ENCODE peak calls at places on chromosomes 2 and 18, in nine cellular contexts. One of them, this sample, is unnamed.

GRCh38 chr2:98822301-98823164 is 91.6 kb upstream of the MGAT4A start:
- DNase-seq in cardiac fibroblast: no peak
- DNase-seq in HCT116: no peak
- DNase-seq in endothelial cell: peak
- DNase-seq in IMR-90: no peak
- DNase-seq in K562: no peak
- DNase-seq in GM20000: peak
- DNase-seq in AG09309: no peak
- DNase-seq in astrocyte of the spinal cord: no peak
- DNase-seq in this sample: no peak

GRCh38 chr18:10242922-10243680 is 211.3 kb upstream of the APCDD1 start:
- DNase-seq in HCT116: no peak
- DNase-seq in IMR-90: no peak
- DNase-seq in cardiac fibroblast: no peak
- DNase-seq in endothelial cell: no peak
- DNase-seq in AG09309: no peak
- DNase-seq in GM20000: no peak
- DNase-seq in astrocyte of the spinal cord: no peak
- DNase-seq in K562: peak
- DNase-seq in this sample: no peak

GRCh38 chr2:239305771-239306170 is 95.0 kb downstream of the HDAC4 start:
- DNase-seq in GM20000: no peak
- DNase-seq in endothelial cell: no peak
- DNase-seq in IMR-90: no peak
- DNase-seq in astrocyte of the spinal cord: no peak
- DNase-seq in HCT116: no peak
- DNase-seq in AG09309: no peak
- DNase-seq in cardiac fibroblast: no peak
- DNase-seq in K562: no peak
- DNase-seq in this sample: no peak

GRCh38 chr2:28652217-28652616 is 99.4 kb upstream of the PPP1CB start:
- DNase-seq in endothelial cell: no peak
- DNase-seq in IMR-90: peak
- DNase-seq in GM20000: no peak
- DNase-seq in HCT116: no peak
- DNase-seq in K562: no peak
- DNase-seq in AG09309: no peak
- DNase-seq in cardiac fibroblast: no peak
- DNase-seq in astrocyte of the spinal cord: peak
- DNase-seq in this sample: no peak

GRCh38 chr18:11177382-11177781 is 28.0 kb upstream of the PIEZO2 start:
- DNase-seq in HCT116: no peak
- DNase-seq in cardiac fibroblast: no peak
- DNase-seq in K562: no peak
- DNase-seq in IMR-90: no peak
- DNase-seq in endothelial cell: no peak
- DNase-seq in AG09309: no peak
- DNase-seq in astrocyte of the spinal cord: no peak
- DNase-seq in GM20000: no peak
- DNase-seq in this sample: no peak

GRCh38 chr2:122236152-122236892 is 480.9 kb downstream of the TSN start:
- DNase-seq in cardiac fibroblast: peak
- DNase-seq in IMR-90: no peak
- DNase-seq in K562: no peak
- DNase-seq in HCT116: no peak
- DNase-seq in GM20000: no peak
- DNase-seq in endothelial cell: no peak
- DNase-seq in astrocyte of the spinal cord: no peak
- DNase-seq in AG09309: no peak
- DNase-seq in this sample: peak

GRCh38 chr2:216490061-216490460 is 8.6 kb upstream of the RPL37A start:
- DNase-seq in IMR-90: peak
- DNase-seq in endothelial cell: no peak
- DNase-seq in K562: no peak
- DNase-seq in HCT116: no peak
- DNase-seq in AG09309: peak
- DNase-seq in GM20000: no peak
- DNase-seq in astrocyte of the spinal cord: peak
- DNase-seq in cardiac fibroblast: peak
- DNase-seq in this sample: peak

GRCh38 chr2:85799215-85799956 is 45.6 kb downstream of the ATOH8 start:
- DNase-seq in endothelial cell: no peak
- DNase-seq in astrocyte of the spinal cord: no peak
- DNase-seq in K562: no peak
- DNase-seq in HCT116: peak
- DNase-seq in AG09309: no peak
- DNase-seq in cardiac fibroblast: no peak
- DNase-seq in IMR-90: no peak
- DNase-seq in GM20000: no peak
- DNase-seq in this sample: no peak

GRCh38 chr18:46422552-46423055 is 234.4 kb downstream of the LOXHD1 start:
- DNase-seq in AG09309: no peak
- DNase-seq in K562: peak
- DNase-seq in IMR-90: no peak
- DNase-seq in HCT116: no peak
- DNase-seq in cardiac fibroblast: no peak
- DNase-seq in astrocyte of the spinal cord: no peak
- DNase-seq in GM20000: no peak
- DNase-seq in endothelial cell: no peak
- DNase-seq in this sample: no peak

GRCh38 chr2:199459286-199460100 is 1.8 kb upstream of the SATB2 start:
- DNase-seq in endothelial cell: peak
- DNase-seq in HCT116: peak
- DNase-seq in cardiac fibroblast: peak
- DNase-seq in AG09309: peak
- DNase-seq in K562: peak
- DNase-seq in GM20000: peak
- DNase-seq in astrocyte of the spinal cord: peak
- DNase-seq in IMR-90: peak
- DNase-seq in this sample: peak

GRCh38 chr2:186459009-186459408 is 27.1 kb upstream of the ZC3H15 start:
- DNase-seq in K562: peak
- DNase-seq in HCT116: peak
- DNase-seq in cardiac fibroblast: peak
- DNase-seq in astrocyte of the spinal cord: peak
- DNase-seq in GM20000: no peak
- DNase-seq in IMR-90: peak
- DNase-seq in endothelial cell: no peak
- DNase-seq in AG09309: no peak
- DNase-seq in this sample: peak

GRCh38 chr2:23639406-23639982 is 254.5 kb downstream of the KLHL29 start:
- DNase-seq in endothelial cell: no peak
- DNase-seq in IMR-90: no peak
- DNase-seq in astrocyte of the spinal cord: no peak
- DNase-seq in K562: no peak
- DNase-seq in cardiac fibroblast: no peak
- DNase-seq in AG09309: no peak
- DNase-seq in GM20000: no peak
- DNase-seq in HCT116: no peak
- DNase-seq in this sample: no peak

GRCh38 chr18:68861365-68861764 is 63.5 kb downstream of the CCDC102B start:
- DNase-seq in cardiac fibroblast: no peak
- DNase-seq in astrocyte of the spinal cord: no peak
- DNase-seq in IMR-90: no peak
- DNase-seq in HCT116: no peak
- DNase-seq in K562: no peak
- DNase-seq in endothelial cell: no peak
- DNase-seq in GM20000: no peak
- DNase-seq in AG09309: no peak
- DNase-seq in this sample: no peak

GRCh38 chr2:173496746-173497145 is 142.1 kb downstream of the CDCA7 start:
- DNase-seq in GM20000: no peak
- DNase-seq in endothelial cell: no peak
- DNase-seq in IMR-90: peak
- DNase-seq in AG09309: peak
- DNase-seq in cardiac fibroblast: no peak
- DNase-seq in K562: no peak
- DNase-seq in astrocyte of the spinal cord: peak
- DNase-seq in HCT116: no peak
- DNase-seq in this sample: peak

GRCh38 chr2:23199115-23199918 is 185.7 kb upstream of the KLHL29 start:
- DNase-seq in HCT116: peak
- DNase-seq in IMR-90: peak
- DNase-seq in astrocyte of the spinal cord: no peak
- DNase-seq in cardiac fibroblast: peak
- DNase-seq in AG09309: no peak
- DNase-seq in GM20000: peak
- DNase-seq in K562: peak
- DNase-seq in endothelial cell: no peak
- DNase-seq in this sample: peak

GRCh38 chr2:49113046-49113445 is 41.3 kb downstream of the FSHR start:
- DNase-seq in cardiac fibroblast: no peak
- DNase-seq in endothelial cell: no peak
- DNase-seq in IMR-90: no peak
- DNase-seq in GM20000: no peak
- DNase-seq in AG09309: no peak
- DNase-seq in astrocyte of the spinal cord: no peak
- DNase-seq in HCT116: no peak
- DNase-seq in K562: no peak
- DNase-seq in this sample: no peak

GRCh38 chr2:176445831-176446433 is 176.7 kb downstream of the MTX2 start:
- DNase-seq in HCT116: no peak
- DNase-seq in cardiac fibroblast: no peak
- DNase-seq in K562: no peak
- DNase-seq in endothelial cell: no peak
- DNase-seq in astrocyte of the spinal cord: peak
- DNase-seq in GM20000: no peak
- DNase-seq in IMR-90: peak
- DNase-seq in AG09309: no peak
- DNase-seq in this sample: peak
- TF ChIP-seq CTCF in HCT116: no peak
- TF ChIP-seq CTCF in cardiac fibroblast: peak
- TF ChIP-seq CTCF in K562: no peak
- TF ChIP-seq CTCF in endothelial cell: no peak
- TF ChIP-seq CTCF in astrocyte of the spinal cord: no peak
- TF ChIP-seq CTCF in GM20000: no peak
- TF ChIP-seq CTCF in IMR-90: no peak
- TF ChIP-seq CTCF in AG09309: no peak
- TF ChIP-seq CTCF in this sample: peak

GRCh38 chr2:188601391-188601790 is 309.7 kb downstream of the GULP1 start:
- DNase-seq in AG09309: no peak
- DNase-seq in endothelial cell: no peak
- DNase-seq in cardiac fibroblast: no peak
- DNase-seq in K562: no peak
- DNase-seq in HCT116: no peak
- DNase-seq in GM20000: no peak
- DNase-seq in IMR-90: no peak
- DNase-seq in astrocyte of the spinal cord: no peak
- DNase-seq in this sample: no peak
- TF ChIP-seq CTCF in AG09309: no peak
- TF ChIP-seq CTCF in endothelial cell: no peak
- TF ChIP-seq CTCF in cardiac fibroblast: no peak
- TF ChIP-seq CTCF in K562: no peak
- TF ChIP-seq CTCF in HCT116: no peak
- TF ChIP-seq CTCF in GM20000: no peak
- TF ChIP-seq CTCF in IMR-90: no peak
- TF ChIP-seq CTCF in astrocyte of the spinal cord: no peak
- TF ChIP-seq CTCF in this sample: no peak

DNA sequence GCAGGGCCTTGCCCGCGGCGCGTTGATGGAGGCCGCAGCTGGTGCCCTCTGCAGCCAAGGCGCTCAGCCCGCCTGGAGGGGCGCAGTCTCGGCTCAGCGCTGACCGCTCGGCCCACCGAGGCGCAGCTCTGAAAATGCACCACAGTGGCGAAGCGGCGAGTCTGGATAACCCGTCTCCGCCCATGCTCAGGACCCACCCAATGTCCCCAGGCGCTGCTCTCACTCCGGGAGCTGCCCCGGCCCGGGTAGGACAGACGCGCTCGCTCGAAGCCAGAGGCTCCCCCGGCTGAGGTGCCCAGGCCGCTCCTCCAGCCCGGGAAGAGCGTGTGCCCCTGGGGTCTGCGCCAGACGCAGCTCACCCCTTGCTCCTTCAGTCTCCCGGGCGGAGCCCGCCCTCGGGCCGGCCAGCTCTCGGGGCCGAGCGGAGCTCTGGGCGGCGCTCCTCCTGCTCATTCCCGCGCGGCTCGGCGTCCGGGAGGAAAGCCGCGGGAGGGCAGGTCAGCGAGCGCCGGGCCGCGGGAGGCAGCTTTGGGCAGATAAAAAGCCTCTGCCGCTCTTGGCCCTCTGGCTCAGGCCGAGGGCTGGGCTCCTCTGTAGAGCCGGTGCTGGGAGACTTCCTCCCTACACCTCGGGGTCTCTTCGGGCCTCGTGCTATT is 1.6 kb upstream of the TBR1 start:
- DNase-seq in K562: peak
- DNase-seq in IMR-90: peak
- DNase-seq in astrocyte of the spinal cord: peak
- DNase-seq in cardiac fibroblast: peak
- DNase-seq in AG09309: no peak
- DNase-seq in endothelial cell: peak
- DNase-seq in HCT116: no peak
- DNase-seq in GM20000: peak
- DNase-seq in this sample: peak
- TF ChIP-seq CTCF in K562: no peak
- TF ChIP-seq CTCF in IMR-90: no peak
- TF ChIP-seq CTCF in astrocyte of the spinal cord: no peak
- TF ChIP-seq CTCF in cardiac fibroblast: no peak
- TF ChIP-seq CTCF in AG09309: no peak
- TF ChIP-seq CTCF in endothelial cell: no peak
- TF ChIP-seq CTCF in HCT116: no peak
- TF ChIP-seq CTCF in GM20000: no peak
- TF ChIP-seq CTCF in this sample: peak

GRCh38 chr2:214591359-214591758 is 180.5 kb downstream of the VWC2L start:
- DNase-seq in HCT116: no peak
- DNase-seq in IMR-90: peak
- DNase-seq in K562: no peak
- DNase-seq in AG09309: no peak
- DNase-seq in GM20000: no peak
- DNase-seq in endothelial cell: no peak
- DNase-seq in astrocyte of the spinal cord: peak
- DNase-seq in cardiac fibroblast: no peak
- DNase-seq in this sample: no peak
- TF ChIP-seq CTCF in HCT116: peak
- TF ChIP-seq CTCF in IMR-90: peak
- TF ChIP-seq CTCF in K562: no peak
- TF ChIP-seq CTCF in AG09309: no peak
- TF ChIP-seq CTCF in GM20000: no peak
- TF ChIP-seq CTCF in endothelial cell: no peak
- TF ChIP-seq CTCF in astrocyte of the spinal cord: peak
- TF ChIP-seq CTCF in cardiac fibroblast: peak
- TF ChIP-seq CTCF in this sample: peak

GRCh38 chr2:29983308-29983707 is 61.9 kb upstream of the ALK start:
- DNase-seq in K562: no peak
- DNase-seq in GM20000: no peak
- DNase-seq in endothelial cell: no peak
- DNase-seq in HCT116: no peak
- DNase-seq in AG09309: no peak
- DNase-seq in astrocyte of the spinal cord: no peak
- DNase-seq in cardiac fibroblast: no peak
- DNase-seq in IMR-90: no peak
- DNase-seq in this sample: no peak

GRCh38 chr2:29987141-29987540 is 65.8 kb upstream of the ALK start:
- DNase-seq in astrocyte of the spinal cord: no peak
- DNase-seq in HCT116: no peak
- DNase-seq in cardiac fibroblast: no peak
- DNase-seq in endothelial cell: no peak
- DNase-seq in GM20000: no peak
- DNase-seq in K562: no peak
- DNase-seq in IMR-90: no peak
- DNase-seq in AG09309: no peak
- DNase-seq in this sample: no peak

GRCh38 chr2:29977284-29977683 is 55.9 kb upstream of the ALK start:
- DNase-seq in GM20000: no peak
- DNase-seq in endothelial cell: no peak
- DNase-seq in astrocyte of the spinal cord: no peak
- DNase-seq in K562: no peak
- DNase-seq in cardiac fibroblast: no peak
- DNase-seq in IMR-90: no peak
- DNase-seq in AG09309: no peak
- DNase-seq in HCT116: no peak
- DNase-seq in this sample: no peak

GRCh38 chr2:29981402-29981801 is 60.0 kb upstream of the ALK start:
- DNase-seq in GM20000: no peak
- DNase-seq in HCT116: no peak
- DNase-seq in astrocyte of the spinal cord: no peak
- DNase-seq in AG09309: no peak
- DNase-seq in endothelial cell: no peak
- DNase-seq in cardiac fibroblast: no peak
- DNase-seq in IMR-90: no peak
- DNase-seq in K562: no peak
- DNase-seq in this sample: no peak
- TF ChIP-seq CTCF in GM20000: no peak
- TF ChIP-seq CTCF in HCT116: no peak
- TF ChIP-seq CTCF in astrocyte of the spinal cord: no peak
- TF ChIP-seq CTCF in AG09309: no peak
- TF ChIP-seq CTCF in endothelial cell: no peak
- TF ChIP-seq CTCF in cardiac fibroblast: no peak
- TF ChIP-seq CTCF in IMR-90: no peak
- TF ChIP-seq CTCF in K562: no peak
- TF ChIP-seq CTCF in this sample: no peak